ENCODE peak calls at places on chromosomes 7 and 10, in six cellular contexts. D is GM12878, G is H1, L is sigmoid colon, A is endothelial cell of umbilical vein, W is spleen. O is an unnamed sample.

GRCh38 chr7:66845382-66846095 is 75.5 kb upstream of the TMEM248 start:
- DNase-seq in D (no peak), G (peak; percentile 56), L (no peak), A (no peak), W (peak; percentile 88), O (no peak)

GRCh38 chr10:19904202-19904661 is 88.0 kb downstream of the PLXDC2 start:
- DNase-seq in D (peak; percentile 27), G (no peak), L (no peak), A (no peak), W (no peak), O (no peak)

GRCh38 chr10:62217683-62218082 is 51.0 kb downstream of the RTKN2 start:
- DNase-seq in D (no peak), G (no peak), L (no peak), A (no peak), W (no peak), O (no peak)

GRCh38 chr7:90752051-90752450 is 155.9 kb downstream of the CDK14 start:
- DNase-seq in D (no peak), G (no peak), L (no peak), A (no peak), W (no peak), O (no peak)

GRCh38 chr7:17131983-17132655 is 166.3 kb upstream of the AHR start:
- DNase-seq in D (no peak), G (no peak), L (no peak), A (no peak), W (no peak), O (no peak)

GRCh38 chr7:2876031-2876862 is 32.1 kb upstream of the GNA12 start:
- DNase-seq in D (no peak), G (no peak), L (no peak), A (no peak), W (no peak), O (no peak)

GRCh38 chr10:80454526-80455460 is 683 bp downstream of the TSPAN14 start:
- DNase-seq in D (no peak), G (peak; percentile 81), L (peak; percentile 78), A (peak; percentile 49), W (peak; percentile 92), O (peak; percentile 86)

GRCh38 chr7:135501402-135501801 is 8.5 kb downstream of the CNOT4 start:
- DNase-seq in D (no peak), G (no peak), L (no peak), A (no peak), W (no peak), O (no peak)

GRCh38 chr10:70162892-70163201 is 7.5 kb downstream of the SAR1A start:
- DNase-seq in D (peak; percentile 43), G (no peak), L (no peak), A (no peak), W (no peak), O (no peak)

GRCh38 chr10:25113231-25114035 is 61.4 kb upstream of the GPR158 start:
- DNase-seq in D (no peak), G (peak; percentile 80), L (peak; percentile 73), A (peak; percentile 64), W (no peak), O (peak; percentile 81)

GRCh38 chr10:93473161-93473560 is 9.0 kb downstream of the MYOF start:
- DNase-seq in D (no peak), G (no peak), L (peak; percentile 36), A (no peak), W (no peak), O (no peak)

GRCh38 chr7:42454006-42454405 is 217.0 kb upstream of the GLI3 start:
- DNase-seq in D (no peak), G (no peak), L (no peak), A (no peak), W (no peak), O (no peak)

GRCh38 chr10:12938271-12938670 is 63.2 kb downstream of the CCDC3 start:
- DNase-seq in D (no peak), G (no peak), L (no peak), A (no peak), W (no peak), O (no peak)

GRCh38 chr7:132261296-132261695 is 315.0 kb downstream of the PLXNA4 start:
- DNase-seq in D (no peak), G (no peak), L (no peak), A (no peak), W (no peak), O (no peak)

GRCh38 chr7:31488562-31489203 is 25.2 kb upstream of the ITPRID1 start:
- DNase-seq in D (peak; percentile 34), G (peak; percentile 90), L (no peak), A (peak; percentile 29), W (no peak), O (peak; percentile 56)

GRCh38 chr7:42883950-42884349 is 27.9 kb downstream of the C7orf25 start:
- DNase-seq in D (no peak), G (no peak), L (no peak), A (no peak), W (peak; percentile 83), O (no peak)

GRCh38 chr10:74049995-74050394 is 52.1 kb downstream of the VCL start:
- DNase-seq in D (no peak), G (no peak), L (no peak), A (no peak), W (no peak), O (no peak)

GRCh38 chr10:50464004-50464409 is 159.7 kb downstream of the SGMS1 start:
- DNase-seq in D (no peak), G (no peak), L (peak; percentile 58), A (no peak), W (no peak), O (no peak)

GRCh38 chr10:95335933-95336699 is 45.3 kb upstream of the PDLIM1 start:
- DNase-seq in D (no peak), G (no peak), L (no peak), A (no peak), W (no peak), O (no peak)

GRCh38 chr10:43461950-43462349 is 25.0 kb downstream of the ZNF487 start:
- DNase-seq in D (no peak), G (no peak), L (no peak), A (peak; percentile 75), W (no peak), O (no peak)

GRCh38 chr10:16652154-16652553 is 130.5 kb upstream of the C1QL3 start:
- DNase-seq in D (no peak), G (no peak), L (no peak), A (no peak), W (no peak), O (no peak)

GRCh38 chr10:93701903-93702277 is 502 bp downstream of the FRA10AC1 start:
- DNase-seq in D (no peak), G (no peak), L (no peak), A (no peak), W (no peak), O (no peak)

GRCh38 chr7:108454674-108455523 is 1.3 kb downstream of the NRCAM start:
- DNase-seq in D (no peak), G (peak; percentile 78), L (no peak), A (peak; percentile 57), W (peak; percentile 81), O (no peak)

GRCh38 chr7:44978511-44979366 is at the start of gene MYO1G:
- DNase-seq in D (peak; percentile 88), G (peak; percentile 44), L (peak; percentile 70), A (no peak), W (peak; percentile 97), O (peak; percentile 72)

DNA sequence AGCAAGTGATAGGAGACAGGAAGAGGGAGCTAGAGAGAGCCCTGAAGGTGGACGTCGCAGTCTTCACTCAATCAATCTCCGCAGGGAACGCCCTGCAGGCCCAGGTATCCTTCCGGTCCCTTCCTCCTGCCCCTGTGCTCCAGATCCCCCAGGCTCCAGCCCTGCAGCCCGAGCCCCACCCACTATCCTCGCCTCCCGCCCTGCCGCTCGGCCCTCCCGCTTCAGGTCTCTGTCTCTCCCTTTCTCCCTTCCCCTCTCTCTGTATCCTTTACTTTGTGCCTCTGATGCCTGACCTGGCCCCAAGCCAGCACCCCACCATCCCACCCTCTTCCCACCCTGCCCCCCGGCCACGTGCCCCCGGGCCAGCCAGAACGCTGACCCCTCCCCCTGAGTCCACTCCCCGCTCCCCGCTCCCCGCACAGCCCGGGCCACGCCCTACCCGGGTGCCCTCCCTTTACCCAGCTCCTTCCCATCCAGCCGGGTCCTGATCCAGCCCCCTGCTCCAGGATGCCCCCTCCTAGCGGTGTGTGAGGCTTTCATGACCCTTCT is 127.7 kb downstream of the UBE2H start:
- DNase-seq in D (no peak), G (peak; percentile 91), L (peak; percentile 73), A (no peak), W (peak; percentile 89), O (peak; percentile 57)
- TF ChIP-seq POLR2A in D (no peak), G (peak; percentile 56), L (no peak), A (no peak), W (no peak), O (no peak)

GRCh38 chr7:771241-772004 is 44.3 kb upstream of the PRKAR1B start:
- DNase-seq in D (no peak), G (no peak), L (peak; percentile 96), A (peak; percentile 72), W (no peak), O (peak; percentile 69)
- TF ChIP-seq POLR2AphosphoS5 in D (no peak), G (no peak), L (peak; percentile 82), A (no peak), W (peak; percentile 83), O (peak; percentile 42)

DNA sequence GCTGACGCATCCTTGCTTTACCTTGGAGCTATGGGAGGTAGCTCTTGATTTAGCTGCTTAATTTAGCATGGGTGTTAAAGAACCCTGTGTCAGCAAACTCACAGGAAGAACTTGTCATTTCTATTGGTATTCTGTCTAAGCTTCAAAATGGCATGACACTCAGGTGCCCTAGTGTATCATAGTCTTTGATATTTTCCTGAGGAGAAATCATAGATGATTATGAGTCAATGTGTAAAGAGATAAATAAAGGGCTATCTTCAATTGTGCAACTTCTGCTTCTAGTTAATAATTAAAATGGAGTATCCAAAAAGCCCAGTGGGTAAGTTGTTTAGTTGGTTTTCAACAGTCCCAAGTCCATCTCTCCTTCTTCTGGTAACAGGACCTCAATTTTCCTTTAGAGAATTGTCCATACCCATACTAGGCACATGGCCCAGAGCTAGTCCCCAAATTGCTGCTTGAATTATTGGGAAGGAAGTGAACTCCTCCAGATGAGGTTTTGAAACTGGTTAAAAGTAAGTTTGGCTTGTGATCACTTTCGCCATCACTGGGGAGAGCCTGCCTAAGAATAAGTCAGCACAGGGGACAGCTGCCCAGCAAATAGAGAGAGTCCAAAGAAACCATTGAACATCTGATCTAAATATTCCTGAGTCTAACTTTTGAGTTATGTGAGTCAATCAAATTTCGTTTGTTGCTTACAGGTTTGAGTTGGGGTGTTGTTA is 169.0 kb upstream of the PHYHIPL start:
- DNase-seq in D (no peak), G (no peak), L (no peak), A (no peak), W (no peak), O (no peak)
- H3K27ac ChIP-seq in D (no peak overlapping the region), G (no peak overlapping the region), L (no peak overlapping the region), A (no peak overlapping the region), W (no peak overlapping the region), O (no peak overlapping the region)

GRCh38 chr7:100620239-100620638 is 7.9 kb downstream of the MOSPD3 start:
- DNase-seq in D (no peak), G (no peak), L (no peak), A (no peak), W (no peak), O (no peak)
- TF ChIP-seq POLR2A in D (no peak), G (no peak), L (no peak), A (no peak), W (no peak), O (no peak)